ENCODE peak calls at places on chromosomes 1 and 21, in four cellular contexts. T is AG09309, F is cardiac muscle cell, Z is hepatocyte. P is an unnamed sample.

GRCh38 chr1:77874804-77875445 is 13.5 kb upstream of the NEXN start:
- DNase-seq in T (no peak), F (no peak), Z (no peak), P (no peak)

GRCh38 chr1:159983681-159984080 is 29.6 kb upstream of the SLAMF9 start:
- DNase-seq in T (no peak), F (no peak), Z (no peak), P (no peak)

GRCh38 chr1:81840805-81841204 is 40.1 kb downstream of the ADGRL2 start:
- DNase-seq in T (no peak), F (no peak), Z (no peak), P (no peak)

GRCh38 chr1:198756470-198756869 is 117.6 kb downstream of the PTPRC start:
- DNase-seq in T (no peak), F (peak; percentile 55), Z (no peak), P (no peak)

GRCh38 chr1:65042467-65042866 is 76.1 kb upstream of the JAK1 start:
- DNase-seq in T (no peak), F (no peak), Z (no peak), P (no peak)

GRCh38 chr21:41665766-41666595 is 100.9 kb downstream of the RIPK4 start:
- DNase-seq in T (no peak), F (no peak), Z (no peak), P (no peak)

GRCh38 chr21:17779486-17779885 is 39.7 kb downstream of the C21orf91 start:
- DNase-seq in T (no peak), F (no peak), Z (no peak), P (no peak)

GRCh38 chr1:184156521-184157395 is 105.2 kb downstream of the TSEN15 start:
- DNase-seq in T (no peak), F (no peak), Z (no peak), P (no peak)

GRCh38 chr1:47323475-47324105 is 9.6 kb upstream of the STIL start:
- DNase-seq in T (no peak), F (no peak), Z (peak; percentile 62), P (no peak)

GRCh38 chr1:98794196-98794886 is 132.8 kb downstream of the SNX7 start:
- DNase-seq in T (peak; percentile 54), F (peak; percentile 80), Z (peak; percentile 79), P (peak; percentile 29)

GRCh38 chr1:156681196-156681595 is 4.0 kb upstream of the NES start:
- DNase-seq in T (no peak), F (no peak), Z (no peak), P (no peak)

GRCh38 chr21:46149205-46149901 is 6.0 kb downstream of the FTCD start:
- DNase-seq in T (no peak), F (no peak), Z (no peak), P (no peak)

GRCh38 chr1:224542783-224543440 is 73.2 kb upstream of the CNIH3 start:
- DNase-seq in T (peak; percentile 91), F (peak; percentile 92), Z (peak; percentile 61), P (peak; percentile 95)

GRCh38 chr1:24154215-24154614 is 11.3 kb upstream of the IL22RA1 start:
- DNase-seq in T (no peak), F (no peak), Z (no peak), P (no peak)

GRCh38 chr1:21478356-21478755 is 30.9 kb upstream of the ALPL start:
- DNase-seq in T (no peak), F (no peak), Z (no peak), P (no peak)

GRCh38 chr1:200257235-200257634 is 152.6 kb downstream of the ZNF281 start:
- DNase-seq in T (no peak), F (no peak), Z (no peak), P (no peak)

GRCh38 chr1:159214149-159214760 is 9.6 kb downstream of the ACKR1 start:
- DNase-seq in T (no peak), F (peak; percentile 65), Z (peak; percentile 68), P (peak; percentile 6)

GRCh38 chr1:157073944-157074685 is 25.5 kb downstream of the ETV3L start:
- DNase-seq in T (peak; percentile 13), F (peak; percentile 84), Z (peak; percentile 81), P (peak; percentile 10)

GRCh38 chr1:57550092-57550491 is 126.2 kb upstream of the DAB1 start:
- DNase-seq in T (no peak), F (no peak), Z (no peak), P (no peak)

GRCh38 chr1:208243522-208243850 is 698 bp downstream of the PLXNA2 start:
- DNase-seq in T (no peak), F (no peak), Z (no peak), P (no peak)

GRCh38 chr21:43884012-43884860 is 19.2 kb downstream of the AGPAT3 start:
- DNase-seq in T (no peak), F (peak; percentile 62), Z (peak; percentile 91), P (no peak)

GRCh38 chr1:185352067-185352466 is 35.0 kb upstream of the IVNS1ABP start:
- DNase-seq in T (no peak), F (peak; percentile 29), Z (no peak), P (peak; percentile 47)

GRCh38 chr21:43590220-43590619 is 69.1 kb downstream of the HSF2BP start:
- DNase-seq in T (no peak), F (no peak), Z (no peak), P (no peak)

GRCh38 chr1:225772323-225772768 is 5.3 kb upstream of the SRP9 start:
- DNase-seq in T (peak; percentile 49), F (peak; percentile 93), Z (peak; percentile 94), P (peak; percentile 59)

DNA sequence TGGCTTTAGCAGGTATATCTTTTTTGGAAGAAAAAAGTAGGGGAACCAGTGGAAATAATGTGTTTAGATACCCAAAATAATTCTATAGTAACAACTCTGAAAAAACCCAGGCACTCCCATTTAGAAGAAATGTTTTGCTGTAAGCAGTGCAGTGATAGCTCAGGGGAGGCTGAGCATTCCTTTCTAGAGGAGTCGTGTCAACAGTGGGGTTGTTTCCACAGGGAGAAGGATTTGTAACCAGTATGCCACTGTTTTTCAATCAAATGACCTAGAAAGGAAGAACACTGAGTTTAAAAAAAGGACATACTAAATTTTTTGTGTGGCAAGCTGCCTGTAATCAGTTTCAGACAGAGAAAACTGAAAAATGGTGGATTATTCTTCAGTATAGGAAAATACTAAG is 2.4 kb downstream of the PGD start:
- DNase-seq in T (no peak), F (peak; percentile 56), Z (no peak), P (no peak)
- H3K4me3 ChIP-seq in T (no peak overlapping the region), F (no peak overlapping the region), Z (no peak overlapping the region), P (no peak overlapping the region)

GRCh38 chr1:12405325-12406217 is 175.7 kb downstream of the VPS13D start:
- DNase-seq in T (no peak), F (peak; percentile 83), Z (peak; percentile 22), P (no peak)
- TF ChIP-seq CTCF in T (peak; percentile 6), F (peak; percentile 50), Z (no peak), P (peak; percentile 50)

GRCh38 chr1:116475850-116476218 is 95.0 kb downstream of the CD58 start:
- DNase-seq in T (no peak), F (no peak), Z (no peak), P (no peak)

GRCh38 chr1:116476321-116476720 is 94.5 kb downstream of the CD58 start:
- DNase-seq in T (no peak), F (no peak), Z (peak; percentile 70), P (no peak)

GRCh38 chr1:116474921-116475849 is 95.6 kb downstream of the CD58 start:
- DNase-seq in T (no peak), F (no peak), Z (peak; percentile 84), P (no peak)

GRCh38 chr1:116471241-116471640 is 98.2 kb downstream of the ATP1A1 start:
- DNase-seq in T (no peak), F (no peak), Z (no peak), P (no peak)

GRCh38 chr1:116472431-116472961 is 98.3 kb downstream of the CD58 start:
- DNase-seq in T (no peak), F (peak; percentile 36), Z (no peak), P (peak; percentile 81)
- H3K4me3 ChIP-seq in T (no peak overlapping the region), F (no peak overlapping the region), Z (no peak overlapping the region), P (no peak overlapping the region)

GRCh38 chr1:169495050-169495740 is 9.5 kb upstream of the SLC19A2 start:
- DNase-seq in T (no peak), F (no peak), Z (no peak), P (no peak)

GRCh38 chr1:169497317-169497716 is 11.6 kb upstream of the SLC19A2 start:
- DNase-seq in T (no peak), F (no peak), Z (no peak), P (no peak)

GRCh38 chr1:169494343-169494742 is 8.6 kb upstream of the SLC19A2 start:
- DNase-seq in T (no peak), F (no peak), Z (no peak), P (no peak)

GRCh38 chr1:169493251-169493650 is 7.5 kb upstream of the SLC19A2 start:
- DNase-seq in T (no peak), F (no peak), Z (no peak), P (no peak)

DNA sequence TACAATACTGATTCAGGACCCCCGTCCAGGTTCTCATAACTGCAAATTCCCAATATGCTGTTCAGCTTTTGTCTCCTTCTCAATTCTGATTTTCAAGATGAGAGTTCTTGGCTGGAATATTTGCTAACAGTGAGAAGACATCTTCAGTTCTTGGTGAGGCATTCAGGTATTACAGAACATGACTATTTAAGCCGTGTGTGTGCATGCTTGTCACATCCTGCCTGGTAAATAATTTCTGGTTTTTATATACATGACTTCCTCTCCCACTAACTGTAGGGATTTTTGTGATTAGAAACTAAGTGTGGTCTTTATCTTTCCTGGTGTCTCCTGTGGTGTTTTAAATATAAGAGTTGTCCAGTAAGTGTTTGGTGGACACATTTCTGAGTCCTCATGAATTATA is 10.2 kb upstream of the SLC19A2 start:
- DNase-seq in T (no peak), F (no peak), Z (no peak), P (no peak)
- TF ChIP-seq CTCF in T (no peak), F (no peak), Z (no peak), P (no peak)

GRCh38 chr1:1776672-1777393 is 1.4 kb downstream of the NADK start:
- DNase-seq in T (no peak), F (no peak), Z (peak; percentile 41), P (no peak)
- H3K4me3 ChIP-seq in T (peak overlapping the region; percentile 68), F (peak overlapping the region; percentile 71), Z (peak overlapping the region; percentile 35), P (peak overlapping the region; percentile 71)

GRCh38 chr1:94925561-94926364 is 1.1 kb downstream of the CNN3 start:
- DNase-seq in T (no peak), F (peak; percentile 95), Z (peak; percentile 80), P (no peak)
- TF ChIP-seq CTCF in T (no peak), F (no peak), Z (no peak), P (no peak)

DNA sequence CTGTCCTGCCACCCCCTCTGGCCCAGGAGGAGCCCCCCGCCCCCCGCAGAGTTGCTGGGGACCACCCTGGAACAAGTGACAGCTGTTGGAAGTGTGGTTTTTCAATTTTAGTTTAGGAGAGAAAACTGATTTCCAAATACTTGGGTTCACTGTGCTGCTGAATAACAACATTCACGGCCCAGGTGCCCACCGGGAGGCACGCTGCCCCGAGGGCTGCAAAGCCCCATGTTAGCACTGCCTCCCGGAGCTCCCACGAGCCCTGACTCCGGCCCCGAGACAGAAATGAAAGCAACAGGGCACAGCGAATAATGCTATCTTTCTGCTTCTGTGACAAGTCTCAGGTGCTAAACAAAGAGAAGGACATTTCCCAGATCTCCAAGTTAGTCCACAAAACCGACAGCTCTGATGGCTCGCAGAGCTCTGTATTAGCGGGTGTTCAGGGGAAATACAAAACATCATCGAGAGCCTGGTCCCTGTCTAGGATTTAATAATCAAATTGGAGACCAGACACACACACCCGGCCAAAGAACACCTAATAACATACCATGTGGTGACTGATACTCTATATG is 451.5 kb downstream of the KIF26B start:
- DNase-seq in T (no peak), F (no peak), Z (no peak), P (no peak)
- H3K4me3 ChIP-seq in T (no peak overlapping the region), F (no peak overlapping the region), Z (no peak overlapping the region), P (no peak overlapping the region)

GRCh38 chr1:235866207-235866912 is at the start of gene LYST:
- DNase-seq in T (no peak), F (peak; percentile 36), Z (peak; percentile 74), P (no peak)
- TF ChIP-seq CTCF in T (peak; percentile 67), F (peak; percentile 37), Z (peak; percentile 51), P (peak; percentile 46)